ENCODE peak calls at places on chromosomes 4 and X, in four cellular contexts. F is CD4-positive, CD25-positive, alpha-beta regulatory T cell; Z is T-helper 22 cell; C is pulmonary artery endothelial cell. O is an unnamed sample.

GRCh38 chr4:115107411-115107810 is 6.0 kb downstream of the NDST4 start:
- DNase-seq in F (no peak), Z (no peak), C (no peak), O (no peak)

GRCh38 chr4:52873861-52874343 is 11.8 kb downstream of the RASL11B start:
- DNase-seq in F (no peak), Z (no peak), C (no peak), O (no peak)

GRCh38 chrX:119478504-119478903 is 10.3 kb downstream of the SLC25A5 start:
- DNase-seq in F (no peak), Z (no peak), C (no peak), O (no peak)

GRCh38 chr4:15656038-15656470 is 897 bp upstream of the FBXL5 start:
- DNase-seq in F (no peak), Z (no peak), C (no peak), O (no peak)

GRCh38 chr4:30929649-30930048 is 209.5 kb downstream of the PCDH7 start:
- DNase-seq in F (no peak), Z (no peak), C (no peak), O (no peak)

GRCh38 chr4:183758006-183758734 is 99.1 kb downstream of the TRAPPC11 start:
- DNase-seq in F (no peak), Z (no peak), C (no peak), O (no peak)

GRCh38 chr4:157600583-157600982 is 380.1 kb downstream of the GRIA2 start:
- DNase-seq in F (no peak), Z (no peak), C (no peak), O (no peak)

GRCh38 chrX:50456712-50457484 is 13.7 kb downstream of the DGKK start:
- DNase-seq in F (no peak), Z (no peak), C (no peak), O (no peak)

GRCh38 chr4:6250235-6250983 is 19.2 kb upstream of the WFS1 start:
- DNase-seq in F (peak; percentile 67), Z (no peak), C (no peak), O (no peak)

GRCh38 chr4:30586850-30587249 is 133.3 kb upstream of the PCDH7 start:
- DNase-seq in F (no peak), Z (no peak), C (no peak), O (no peak)

GRCh38 chrX:140503230-140503585 is 1.7 kb downstream of the SOX3 start:
- DNase-seq in F (no peak), Z (no peak), C (no peak), O (no peak)

GRCh38 chr4:2284934-2285664 is 23.2 kb upstream of the MXD4 start:
- DNase-seq in F (no peak), Z (no peak), C (peak; percentile 43), O (no peak)

GRCh38 chr4:142416711-142417275 is 429.3 kb downstream of the INPP4B start:
- DNase-seq in F (peak; percentile 60), Z (no peak), C (no peak), O (no peak)

GRCh38 chr4:30002345-30002744 is 717.8 kb upstream of the PCDH7 start:
- DNase-seq in F (no peak), Z (no peak), C (no peak), O (no peak)

GRCh38 chr4:138538743-138539142 is 296.6 kb upstream of the SLC7A11 start:
- DNase-seq in F (no peak), Z (no peak), C (no peak), O (no peak)

GRCh38 chrX:109911046-109911445 is 91.9 kb upstream of the TMEM164 start:
- DNase-seq in F (no peak), Z (no peak), C (no peak), O (no peak)

GRCh38 chr4:85715996-85716737 is 241.2 kb downstream of the ARHGAP24 start:
- DNase-seq in F (no peak), Z (no peak), C (no peak), O (no peak)

GRCh38 chrX:148290041-148290440 is 210.4 kb upstream of the AFF2 start:
- DNase-seq in F (no peak), Z (no peak), C (no peak), O (no peak)

GRCh38 chrX:38807873-38808272 is 6.6 kb downstream of the MID1IP1 start:
- DNase-seq in F (no peak), Z (no peak), C (no peak), O (no peak)

GRCh38 chrX:131783555-131784338 is 239.4 kb upstream of the STK26 start:
- DNase-seq in F (peak; percentile 88), Z (peak; percentile 65), C (peak; percentile 61), O (peak; percentile 90)

GRCh38 chrX:155070975-155071693 is at the start of the genes BRCC3, CMC4 and MTCP1:
- DNase-seq in F (peak; percentile 76), Z (peak; percentile 65), C (no peak), O (peak; percentile 65)

GRCh38 chrX:150544222-150544787 is 24.1 kb upstream of the MTM1 start:
- DNase-seq in F (no peak), Z (no peak), C (no peak), O (no peak)

GRCh38 chr4:186724048-186724860 is 598 bp upstream of the FAT1 start:
- DNase-seq in F (no peak), Z (no peak), C (no peak), O (no peak)

GRCh38 chrX:41559662-41560061 is 112.5 kb downstream of the NYX start:
- DNase-seq in F (no peak), Z (peak; percentile 10), C (peak; percentile 36), O (peak; percentile 4)

GRCh38 chr4:119244832-119245231 is 32.3 kb downstream of the USP53 start:
- DNase-seq in F (no peak), Z (no peak), C (no peak), O (no peak)

GRCh38 chrX:2430265-2430825 is 70.4 kb downstream of the DHRSX start:
- DNase-seq in F (no peak), Z (no peak), C (no peak), O (no peak)

GRCh38 chr4:137861682-137862081 is 329.4 kb upstream of the PCDH18 start:
- DNase-seq in F (no peak), Z (no peak), C (no peak), O (no peak)

GRCh38 chrX:103831803-103832544 is at the start of gene RAB9B:
- DNase-seq in F (peak; percentile 2), Z (no peak), C (no peak), O (peak; percentile 81)

GRCh38 chrX:112341598-112341997 is 259.0 kb upstream of the TRPC5 start:
- DNase-seq in F (no peak), Z (no peak), C (no peak), O (no peak)

GRCh38 chr4:10157478-10158354 is 41.1 kb upstream of the WDR1 start:
- DNase-seq in F (peak; percentile 16), Z (no peak), C (peak; percentile 61), O (peak; percentile 23)

GRCh38 chr4:174256277-174256713 is 27.2 kb downstream of the FBXO8 start:
- DNase-seq in F (no peak), Z (no peak), C (no peak), O (no peak)